ENCODE peak calls at places on chromosomes 5 and 9, in eight cellular contexts. U is sigmoid colon; J is ascending aorta; Z is psoas muscle; P is CD4-positive, alpha-beta T cell; G is fibroblast of lung; T is GM23248; W is left ventricle myocardium inferior. E is an unnamed sample.

GRCh38 chr5:105274079-105274478 is 1711.5 kb upstream of the NUDT12 start:
- DNase-seq in U (no peak), J (no peak), Z (no peak), P (no peak), G (no peak), T (no peak), W (no peak), E (no peak)

GRCh38 chr5:122163151-122164069 is 34.1 kb downstream of the ZNF474 start:
- DNase-seq in U (no peak), J (peak; percentile 87), Z (no peak), P (no peak), G (peak; percentile 97), T (peak; percentile 97), W (no peak), E (no peak)

GRCh38 chr5:75603421-75603820 is 7.8 kb upstream of the ANKDD1B start:
- DNase-seq in U (no peak), J (no peak), Z (no peak), P (no peak), G (peak; percentile 84), T (peak; percentile 12), W (no peak), E (no peak)

GRCh38 chr5:150178262-150178661 is 11.6 kb upstream of the SLC6A7 start:
- DNase-seq in U (no peak), J (no peak), Z (no peak), P (no peak), G (no peak), T (no peak), W (no peak), E (no peak)

GRCh38 chr9:88690628-88691027 is 155.7 kb downstream of the NXNL2 start:
- DNase-seq in U (no peak), J (no peak), Z (no peak), P (no peak), G (no peak), T (no peak), W (no peak), E (no peak)

GRCh38 chr9:109258619-109259321 is 62.1 kb downstream of the EPB41L4B start:
- DNase-seq in U (no peak), J (peak; percentile 21), Z (no peak), P (no peak), G (no peak), T (no peak), W (no peak), E (no peak)

GRCh38 chr5:150140830-150141229 is 14.8 kb downstream of the PDGFRB start:
- DNase-seq in U (no peak), J (no peak), Z (no peak), P (no peak), G (peak; percentile 85), T (peak; percentile 36), W (peak; percentile 42), E (no peak)

GRCh38 chr5:114935490-114935889 is 234.2 kb downstream of the TRIM36 start:
- DNase-seq in U (no peak), J (no peak), Z (no peak), P (no peak), G (no peak), T (no peak), W (no peak), E (no peak)

GRCh38 chr9:24296124-24296523 is 249.6 kb downstream of the IZUMO3 start:
- DNase-seq in U (no peak), J (no peak), Z (no peak), P (no peak), G (no peak), T (no peak), W (no peak), E (no peak)

GRCh38 chr9:77809552-77809951 is 161.4 kb upstream of the GNA14 start:
- DNase-seq in U (no peak), J (no peak), Z (no peak), P (no peak), G (peak; percentile 71), T (no peak), W (no peak), E (no peak)

GRCh38 chr5:151786468-151786867 is 14.7 kb downstream of the G3BP1 start:
- DNase-seq in U (no peak), J (no peak), Z (no peak), P (no peak), G (no peak), T (no peak), W (no peak), E (no peak)

GRCh38 chr5:93887678-93888077 is 146.3 kb upstream of the POU5F2 start:
- DNase-seq in U (no peak), J (no peak), Z (no peak), P (no peak), G (no peak), T (no peak), W (no peak), E (no peak)

GRCh38 chr5:82164109-82164956 is 113.8 kb downstream of the RPS23 start:
- DNase-seq in U (no peak), J (no peak), Z (no peak), P (no peak), G (peak; percentile 92), T (peak; percentile 84), W (no peak), E (no peak)

GRCh38 chr9:93020785-93021670 is 37.5 kb upstream of the SUSD3 start:
- DNase-seq in U (peak; percentile 48), J (peak; percentile 12), Z (no peak), P (peak; percentile 32), G (peak; percentile 7), T (no peak), W (no peak), E (peak; percentile 26)

GRCh38 chr5:145068696-145069095 is 766.4 kb downstream of the PRELID2 start:
- DNase-seq in U (no peak), J (no peak), Z (no peak), P (no peak), G (no peak), T (no peak), W (no peak), E (no peak)

GRCh38 chr5:142486020-142486419 is 161.2 kb upstream of the SPRY4 start:
- DNase-seq in U (no peak), J (no peak), Z (no peak), P (no peak), G (no peak), T (no peak), W (no peak), E (no peak)
- H3K27ac ChIP-seq in U (no peak overlapping the region), J (no peak overlapping the region), Z (no peak overlapping the region), P (no peak overlapping the region), G (no peak overlapping the region), T (no peak overlapping the region), W (no peak overlapping the region), E (no peak overlapping the region)

GRCh38 chr9:127562271-127562780 is 49.8 kb upstream of the STXBP1 start:
- DNase-seq in U (no peak), J (no peak), Z (no peak), P (no peak), G (no peak), T (no peak), W (no peak), E (no peak)

GRCh38 chr9:127561491-127562270 is 50.4 kb upstream of the STXBP1 start:
- DNase-seq in U (peak; percentile 95), J (peak; percentile 97), Z (peak; percentile 86), P (peak; percentile 10), G (peak; percentile 100), T (peak; percentile 99), W (peak; percentile 74), E (no peak)

GRCh38 chr9:127562841-127563523 is 49.1 kb upstream of the STXBP1 start:
- DNase-seq in U (no peak), J (peak; percentile 82), Z (no peak), P (no peak), G (peak; percentile 83), T (no peak), W (no peak), E (no peak)

GRCh38 chr9:127565231-127565630 is 46.8 kb upstream of the STXBP1 start:
- DNase-seq in U (no peak), J (no peak), Z (no peak), P (no peak), G (no peak), T (no peak), W (no peak), E (no peak)

GRCh38 chr9:127563579-127563978 is 48.5 kb upstream of the STXBP1 start:
- DNase-seq in U (no peak), J (no peak), Z (no peak), P (no peak), G (no peak), T (no peak), W (no peak), E (no peak)
- H3K27ac ChIP-seq in U (peak overlapping the region; percentile 87), J (peak overlapping the region; percentile 85), Z (peak overlapping the region; percentile 66), P (no peak overlapping the region), G (peak overlapping the region; percentile 91), T (peak overlapping the region; percentile 84), W (peak overlapping the region; percentile 84), E (no peak overlapping the region)

GRCh38 chr5:133882801-133883200 is 85.6 kb downstream of the C5orf15 start:
- DNase-seq in U (peak; percentile 7), J (no peak), Z (no peak), P (no peak), G (no peak), T (no peak), W (no peak), E (no peak)

GRCh38 chr5:133885566-133885965 is 82.9 kb downstream of the C5orf15 start:
- DNase-seq in U (peak; percentile 15), J (no peak), Z (peak; percentile 19), P (no peak), G (no peak), T (no peak), W (no peak), E (no peak)

GRCh38 chr5:133883916-133884315 is 84.5 kb downstream of the C5orf15 start:
- DNase-seq in U (peak; percentile 47), J (no peak), Z (peak; percentile 32), P (no peak), G (no peak), T (no peak), W (no peak), E (no peak)

GRCh38 chr5:133882107-133882695 is 86.2 kb downstream of the C5orf15 start:
- DNase-seq in U (peak; percentile 20), J (no peak), Z (peak; percentile 17), P (no peak), G (no peak), T (no peak), W (no peak), E (no peak)

DNA sequence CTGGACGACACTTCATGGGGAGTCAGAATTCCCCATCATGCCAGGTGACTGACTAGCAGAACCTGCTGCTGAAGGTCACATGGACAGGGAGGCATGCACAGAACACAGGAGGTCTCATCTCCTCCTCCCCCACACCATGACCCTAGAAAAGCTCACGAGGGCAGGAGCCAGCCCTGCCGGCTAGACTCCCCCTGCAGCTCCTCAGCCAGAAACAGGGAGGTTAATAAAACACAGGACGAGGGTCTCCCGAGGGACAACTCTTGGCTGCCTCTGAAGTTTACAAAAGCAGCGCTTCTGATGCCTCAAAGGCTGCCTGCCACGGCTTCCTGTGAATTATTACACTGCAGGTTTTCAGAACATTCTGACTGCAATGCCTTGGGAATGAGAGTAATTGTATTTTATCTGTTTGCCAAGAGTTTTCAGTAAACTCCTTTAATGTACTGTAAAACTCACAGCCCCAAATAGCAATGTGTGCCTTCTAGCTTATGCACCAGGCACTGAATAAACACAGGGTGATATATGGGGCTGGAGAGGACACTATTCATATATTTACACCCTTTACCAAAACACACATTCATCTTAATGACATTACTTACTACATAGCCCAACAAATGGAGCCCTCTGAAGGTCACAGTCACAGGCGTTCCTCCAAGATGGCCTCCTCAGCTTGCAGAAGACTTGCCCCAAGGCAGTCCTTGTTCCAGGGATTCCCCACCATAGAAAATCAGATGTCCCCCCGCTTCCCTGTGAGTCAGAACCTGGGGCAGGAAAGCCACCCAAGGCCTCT is 83.7 kb downstream of the C5orf15 start:
- DNase-seq in U (peak; percentile 70), J (no peak), Z (peak; percentile 62), P (no peak), G (no peak), T (no peak), W (no peak), E (no peak)
- H3K27ac ChIP-seq in U (no peak overlapping the region), J (no peak overlapping the region), Z (no peak overlapping the region), P (no peak overlapping the region), G (no peak overlapping the region), T (no peak overlapping the region), W (no peak overlapping the region), E (no peak overlapping the region)

GRCh38 chr5:119366537-119366874 is 10.7 kb downstream of the TNFAIP8 start:
- DNase-seq in U (no peak), J (no peak), Z (no peak), P (no peak), G (no peak), T (no peak), W (no peak), E (no peak)
- H3K27ac ChIP-seq in U (no peak overlapping the region), J (peak overlapping the region; percentile 48), Z (no peak overlapping the region), P (peak overlapping the region; percentile 47), G (no peak overlapping the region), T (no peak overlapping the region), W (peak overlapping the region; percentile 9), E (peak overlapping the region; percentile 30)